ENCODE peak calls at places on chromosomes 11 and 22, in nine cellular contexts. One of them, this sample, is unnamed.

GRCh38 chr11:125428486-125429173 is 67.4 kb downstream of the FEZ1 start:
- DNase-seq in IMR-90: no peak
- DNase-seq in AG04450: no peak
- DNase-seq in breast epithelium: no peak
- DNase-seq in suprapubic skin: no peak
- DNase-seq in NB4: peak
- DNase-seq in B cell: no peak
- DNase-seq in lower leg skin: no peak
- DNase-seq in tibial nerve: no peak
- DNase-seq in this sample: no peak

GRCh38 chr22:42320463-42321416 is 50.3 kb upstream of the TCF20 start:
- DNase-seq in IMR-90: no peak
- DNase-seq in AG04450: no peak
- DNase-seq in breast epithelium: no peak
- DNase-seq in suprapubic skin: no peak
- DNase-seq in NB4: no peak
- DNase-seq in B cell: no peak
- DNase-seq in lower leg skin: no peak
- DNase-seq in tibial nerve: no peak
- DNase-seq in this sample: no peak

GRCh38 chr22:29816128-29816527 is 21.9 kb downstream of the ASCC2 start:
- DNase-seq in IMR-90: no peak
- DNase-seq in AG04450: no peak
- DNase-seq in breast epithelium: no peak
- DNase-seq in suprapubic skin: no peak
- DNase-seq in NB4: no peak
- DNase-seq in B cell: no peak
- DNase-seq in lower leg skin: no peak
- DNase-seq in tibial nerve: no peak
- DNase-seq in this sample: no peak

GRCh38 chr11:35050596-35050995 is 88.4 kb upstream of the CD44 start:
- DNase-seq in IMR-90: no peak
- DNase-seq in AG04450: no peak
- DNase-seq in breast epithelium: no peak
- DNase-seq in suprapubic skin: no peak
- DNase-seq in NB4: peak
- DNase-seq in B cell: no peak
- DNase-seq in lower leg skin: no peak
- DNase-seq in tibial nerve: no peak
- DNase-seq in this sample: no peak

GRCh38 chr22:49727191-49727880 is 100.3 kb downstream of the BRD1 start:
- DNase-seq in IMR-90: no peak
- DNase-seq in AG04450: no peak
- DNase-seq in breast epithelium: no peak
- DNase-seq in suprapubic skin: no peak
- DNase-seq in NB4: no peak
- DNase-seq in B cell: no peak
- DNase-seq in lower leg skin: no peak
- DNase-seq in tibial nerve: no peak
- DNase-seq in this sample: no peak

GRCh38 chr11:83511646-83512045 is 225.5 kb upstream of the CCDC90B start:
- DNase-seq in IMR-90: no peak
- DNase-seq in AG04450: no peak
- DNase-seq in breast epithelium: no peak
- DNase-seq in suprapubic skin: no peak
- DNase-seq in NB4: no peak
- DNase-seq in B cell: no peak
- DNase-seq in lower leg skin: no peak
- DNase-seq in tibial nerve: no peak
- DNase-seq in this sample: no peak

GRCh38 chr22:29661355-29661754 is 57.9 kb downstream of the NF2 start:
- DNase-seq in IMR-90: peak
- DNase-seq in AG04450: no peak
- DNase-seq in breast epithelium: no peak
- DNase-seq in suprapubic skin: no peak
- DNase-seq in NB4: no peak
- DNase-seq in B cell: no peak
- DNase-seq in lower leg skin: peak
- DNase-seq in tibial nerve: no peak
- DNase-seq in this sample: no peak

GRCh38 chr11:72576661-72577060 is 97.6 kb downstream of the PDE2A start:
- DNase-seq in IMR-90: no peak
- DNase-seq in AG04450: no peak
- DNase-seq in breast epithelium: no peak
- DNase-seq in suprapubic skin: peak
- DNase-seq in NB4: no peak
- DNase-seq in B cell: peak
- DNase-seq in lower leg skin: no peak
- DNase-seq in tibial nerve: no peak
- DNase-seq in this sample: no peak

GRCh38 chr11:116887909-116888556 is 50.6 kb upstream of the APOA1 start:
- DNase-seq in IMR-90: peak
- DNase-seq in AG04450: no peak
- DNase-seq in breast epithelium: no peak
- DNase-seq in suprapubic skin: no peak
- DNase-seq in NB4: no peak
- DNase-seq in B cell: no peak
- DNase-seq in lower leg skin: no peak
- DNase-seq in tibial nerve: no peak
- DNase-seq in this sample: no peak

GRCh38 chr22:27990879-27991278 is 71.8 kb upstream of the PITPNB start:
- DNase-seq in IMR-90: peak
- DNase-seq in AG04450: no peak
- DNase-seq in breast epithelium: no peak
- DNase-seq in suprapubic skin: peak
- DNase-seq in NB4: peak
- DNase-seq in B cell: no peak
- DNase-seq in lower leg skin: no peak
- DNase-seq in tibial nerve: peak
- DNase-seq in this sample: peak

GRCh38 chr11:19216709-19217374 is 15.1 kb upstream of the CSRP3 start:
- DNase-seq in IMR-90: no peak
- DNase-seq in AG04450: no peak
- DNase-seq in breast epithelium: no peak
- DNase-seq in suprapubic skin: no peak
- DNase-seq in NB4: no peak
- DNase-seq in B cell: no peak
- DNase-seq in lower leg skin: no peak
- DNase-seq in tibial nerve: no peak
- DNase-seq in this sample: no peak

GRCh38 chr11:71332046-71332445 is 79.7 kb upstream of the SHANK2 start:
- DNase-seq in IMR-90: no peak
- DNase-seq in AG04450: no peak
- DNase-seq in breast epithelium: no peak
- DNase-seq in suprapubic skin: peak
- DNase-seq in NB4: no peak
- DNase-seq in B cell: no peak
- DNase-seq in lower leg skin: no peak
- DNase-seq in tibial nerve: no peak
- DNase-seq in this sample: no peak

GRCh38 chr11:94639901-94640721 is 72.9 kb downstream of the PIWIL4 start:
- DNase-seq in IMR-90: no peak
- DNase-seq in AG04450: no peak
- DNase-seq in breast epithelium: no peak
- DNase-seq in suprapubic skin: no peak
- DNase-seq in NB4: no peak
- DNase-seq in B cell: no peak
- DNase-seq in lower leg skin: no peak
- DNase-seq in tibial nerve: no peak
- DNase-seq in this sample: no peak

GRCh38 chr22:49426618-49427266 is 400.9 kb downstream of the BRD1 start:
- DNase-seq in IMR-90: no peak
- DNase-seq in AG04450: no peak
- DNase-seq in breast epithelium: no peak
- DNase-seq in suprapubic skin: no peak
- DNase-seq in NB4: no peak
- DNase-seq in B cell: no peak
- DNase-seq in lower leg skin: no peak
- DNase-seq in tibial nerve: no peak
- DNase-seq in this sample: no peak

DNA sequence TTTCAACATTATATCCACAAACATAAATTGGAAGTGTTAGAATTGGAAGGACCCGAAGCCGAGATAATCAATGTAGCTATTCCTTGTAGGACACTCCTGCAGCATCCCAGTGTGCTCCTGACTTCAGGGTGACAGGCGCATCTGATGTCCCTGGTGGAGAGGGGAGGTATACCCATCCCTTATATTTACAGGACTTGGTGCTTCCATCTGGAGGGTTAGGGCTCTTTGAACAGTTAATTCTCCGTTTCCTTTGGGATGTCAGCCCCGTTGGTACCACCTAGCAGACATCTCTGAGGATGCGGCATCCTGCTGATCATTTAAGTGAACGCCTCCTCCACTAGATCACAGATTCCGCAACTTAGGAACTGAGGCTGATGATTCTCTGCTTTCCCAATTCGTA is 451.3 kb downstream of the OPCML start:
- DNase-seq in IMR-90: no peak
- DNase-seq in AG04450: no peak
- DNase-seq in breast epithelium: no peak
- DNase-seq in suprapubic skin: no peak
- DNase-seq in NB4: no peak
- DNase-seq in B cell: no peak
- DNase-seq in lower leg skin: no peak
- DNase-seq in tibial nerve: no peak
- DNase-seq in this sample: no peak
- TF ChIP-seq CTCF in IMR-90: no peak
- TF ChIP-seq CTCF in AG04450: no peak
- TF ChIP-seq CTCF in breast epithelium: no peak
- TF ChIP-seq CTCF in suprapubic skin: no peak
- TF ChIP-seq CTCF in NB4: no peak
- TF ChIP-seq CTCF in B cell: no peak
- TF ChIP-seq CTCF in lower leg skin: no peak
- TF ChIP-seq CTCF in tibial nerve: no peak
- TF ChIP-seq CTCF in this sample: no peak

DNA sequence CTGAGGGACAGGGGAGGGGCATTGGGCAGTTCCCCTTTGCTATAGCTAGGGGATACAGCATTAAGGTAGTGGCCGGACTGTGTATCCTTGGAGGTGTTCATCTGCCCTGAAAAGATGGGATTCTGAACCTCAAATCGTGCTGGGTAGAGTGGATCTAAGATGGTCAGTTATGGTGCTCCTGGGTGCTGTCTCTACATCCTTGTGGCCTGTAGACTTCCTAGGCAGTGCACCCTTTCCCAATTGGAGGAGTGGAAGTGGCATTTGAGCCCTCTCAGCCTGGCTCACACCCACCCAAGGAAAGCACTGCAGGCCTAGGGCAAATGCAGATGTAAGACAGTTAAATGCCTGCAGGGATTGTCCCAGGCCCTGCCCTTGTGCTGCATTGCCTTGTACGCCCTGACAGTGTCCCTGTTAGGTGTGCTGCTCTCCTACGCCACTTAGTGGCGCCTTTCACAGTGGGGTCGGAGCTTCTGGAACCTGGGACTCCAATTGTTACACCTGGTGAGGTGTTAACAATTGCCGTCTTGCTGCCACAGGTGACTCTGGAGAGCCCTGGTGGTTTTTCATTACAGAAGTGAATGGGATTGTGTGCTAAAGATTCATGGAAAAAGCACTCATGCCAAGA is 35.0 kb downstream of the PPFIBP2 start:
- DNase-seq in IMR-90: no peak
- DNase-seq in AG04450: no peak
- DNase-seq in breast epithelium: no peak
- DNase-seq in suprapubic skin: no peak
- DNase-seq in NB4: peak
- DNase-seq in B cell: no peak
- DNase-seq in lower leg skin: no peak
- DNase-seq in tibial nerve: no peak
- DNase-seq in this sample: peak
- TF ChIP-seq CTCF in IMR-90: no peak
- TF ChIP-seq CTCF in AG04450: no peak
- TF ChIP-seq CTCF in breast epithelium: no peak
- TF ChIP-seq CTCF in suprapubic skin: peak
- TF ChIP-seq CTCF in NB4: peak
- TF ChIP-seq CTCF in B cell: peak
- TF ChIP-seq CTCF in lower leg skin: no peak
- TF ChIP-seq CTCF in tibial nerve: no peak
- TF ChIP-seq CTCF in this sample: no peak

GRCh38 chr11:70169632-70170031 is 33.5 kb upstream of the FADD start:
- DNase-seq in IMR-90: no peak
- DNase-seq in AG04450: no peak
- DNase-seq in breast epithelium: peak
- DNase-seq in suprapubic skin: no peak
- DNase-seq in NB4: no peak
- DNase-seq in B cell: no peak
- DNase-seq in lower leg skin: no peak
- DNase-seq in tibial nerve: no peak
- DNase-seq in this sample: no peak

GRCh38 chr11:70169136-70169535 is 34.0 kb upstream of the FADD start:
- DNase-seq in IMR-90: no peak
- DNase-seq in AG04450: no peak
- DNase-seq in breast epithelium: peak
- DNase-seq in suprapubic skin: no peak
- DNase-seq in NB4: no peak
- DNase-seq in B cell: no peak
- DNase-seq in lower leg skin: no peak
- DNase-seq in tibial nerve: no peak
- DNase-seq in this sample: no peak

GRCh38 chr11:70167120-70167519 is 36.0 kb upstream of the FADD start:
- DNase-seq in IMR-90: no peak
- DNase-seq in AG04450: no peak
- DNase-seq in breast epithelium: no peak
- DNase-seq in suprapubic skin: no peak
- DNase-seq in NB4: no peak
- DNase-seq in B cell: no peak
- DNase-seq in lower leg skin: no peak
- DNase-seq in tibial nerve: no peak
- DNase-seq in this sample: no peak

GRCh38 chr11:70168405-70168754 is 34.7 kb upstream of the FADD start:
- DNase-seq in IMR-90: no peak
- DNase-seq in AG04450: no peak
- DNase-seq in breast epithelium: no peak
- DNase-seq in suprapubic skin: no peak
- DNase-seq in NB4: no peak
- DNase-seq in B cell: no peak
- DNase-seq in lower leg skin: no peak
- DNase-seq in tibial nerve: no peak
- DNase-seq in this sample: no peak

GRCh38 chr11:70167723-70168404 is 35.2 kb upstream of the FADD start:
- DNase-seq in IMR-90: no peak
- DNase-seq in AG04450: no peak
- DNase-seq in breast epithelium: no peak
- DNase-seq in suprapubic skin: no peak
- DNase-seq in NB4: no peak
- DNase-seq in B cell: no peak
- DNase-seq in lower leg skin: no peak
- DNase-seq in tibial nerve: no peak
- DNase-seq in this sample: no peak
- TF ChIP-seq CTCF in IMR-90: no peak
- TF ChIP-seq CTCF in AG04450: no peak
- TF ChIP-seq CTCF in breast epithelium: no peak
- TF ChIP-seq CTCF in suprapubic skin: no peak
- TF ChIP-seq CTCF in NB4: no peak
- TF ChIP-seq CTCF in B cell: no peak
- TF ChIP-seq CTCF in lower leg skin: no peak
- TF ChIP-seq CTCF in tibial nerve: no peak
- TF ChIP-seq CTCF in this sample: no peak

DNA sequence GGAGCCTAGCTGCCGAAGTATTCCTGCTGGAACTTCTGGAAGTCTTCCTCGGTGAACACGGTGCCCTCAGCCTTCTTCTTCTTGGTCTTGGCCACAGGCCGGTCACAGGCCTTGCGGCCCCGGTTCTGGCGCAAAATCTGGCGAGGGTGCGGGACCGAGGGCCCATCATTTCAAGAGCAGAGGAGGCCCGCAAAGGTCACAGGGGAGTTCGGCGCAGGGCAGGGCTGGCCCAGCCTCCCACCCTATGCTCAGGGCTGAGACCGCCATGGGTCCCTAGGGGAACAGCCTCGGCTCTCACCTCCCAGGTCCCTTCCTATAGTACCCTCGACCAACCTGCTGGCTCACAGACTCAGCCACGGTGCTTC is 3.1 kb downstream of the RPS19BP1 start:
- DNase-seq in IMR-90: no peak
- DNase-seq in AG04450: no peak
- DNase-seq in breast epithelium: no peak
- DNase-seq in suprapubic skin: no peak
- DNase-seq in NB4: no peak
- DNase-seq in B cell: no peak
- DNase-seq in lower leg skin: no peak
- DNase-seq in tibial nerve: no peak
- DNase-seq in this sample: no peak
- TF ChIP-seq CTCF in IMR-90: no peak
- TF ChIP-seq CTCF in AG04450: no peak
- TF ChIP-seq CTCF in breast epithelium: no peak
- TF ChIP-seq CTCF in suprapubic skin: no peak
- TF ChIP-seq CTCF in NB4: no peak
- TF ChIP-seq CTCF in B cell: peak
- TF ChIP-seq CTCF in lower leg skin: no peak
- TF ChIP-seq CTCF in tibial nerve: no peak
- TF ChIP-seq CTCF in this sample: peak

This sample was measured in activated CD8-positive, alpha-beta T cell treated with anti-CD3 and anti-CD28 coated beads for 36 hours.